ENCODE peak calls at places on chromosomes 11 and 22, in ten cellular contexts. V, K, Y, I, D, U, N, O, B and C are unnamed samples.

GRCh38 chr11:102600666-102601065 is 24.5 kb downstream of the MMP20 start:
- DNase-seq in O (no peak), D (no peak), N (no peak), U (no peak), B (no peak), K (no peak), I (no peak), Y (no peak), V (no peak), C (no peak)

GRCh38 chr11:97118756-97119155 is 728.9 kb downstream of the JRKL start:
- DNase-seq in B (no peak), O (no peak), U (no peak), I (no peak), Y (no peak), V (no peak), K (no peak), D (no peak), N (no peak), C (no peak)

GRCh38 chr11:74474316-74474715 is 7.0 kb upstream of the KCNE3 start:
- DNase-seq in Y (peak; percentile 61), O (no peak), U (no peak), B (peak; percentile 22), V (no peak), K (no peak), I (no peak), N (no peak), D (no peak), C (no peak)

GRCh38 chr11:103491777-103492176 is 382.6 kb downstream of the DYNC2H1 start:
- DNase-seq in B (no peak), D (no peak), I (no peak), N (no peak), U (no peak), Y (no peak), V (no peak), O (no peak), K (no peak), C (no peak)

GRCh38 chr11:746289-747175 is 732 bp upstream of the TALDO1 start:
- DNase-seq in V (peak; percentile 41), U (peak; percentile 66), K (no peak), D (peak; percentile 36), B (no peak), N (no peak), O (no peak), I (no peak), Y (no peak), C (no peak)

GRCh38 chr11:3722100-3722499 is 50.9 kb upstream of the CHRNA10 start:
- DNase-seq in B (no peak), O (no peak), N (no peak), Y (no peak), K (no peak), I (no peak), D (no peak), U (no peak), V (no peak), C (no peak)

GRCh38 chr11:46336781-46337180 is 10.5 kb upstream of the DGKZ start:
- DNase-seq in V (no peak), Y (no peak), N (no peak), U (no peak), O (no peak), I (no peak), D (no peak), B (no peak), K (no peak), C (no peak)

GRCh38 chr11:1050581-1051355 is 14.2 kb upstream of the MUC6 start:
- DNase-seq in V (peak; percentile 93), B (peak; percentile 88), K (peak; percentile 51), I (peak; percentile 78), D (peak; percentile 83), U (peak; percentile 77), Y (peak; percentile 59), O (peak; percentile 91), N (peak; percentile 44), C (no peak)

GRCh38 chr11:62033191-62034044 is 66.0 kb upstream of the FTH1 start:
- DNase-seq in V (no peak), N (no peak), D (no peak), O (no peak), U (no peak), K (no peak), B (no peak), Y (no peak), I (no peak), C (no peak)

GRCh38 chr11:87020764-87021365 is 16.9 kb upstream of the TMEM135 start:
- DNase-seq in Y (no peak), O (no peak), N (no peak), I (no peak), U (no peak), D (no peak), V (no peak), K (no peak), B (no peak), C (no peak)

GRCh38 chr11:58626915-58627483 is 4.5 kb downstream of the CNTF start:
- DNase-seq in V (no peak), D (no peak), B (no peak), I (no peak), O (no peak), Y (no peak), U (no peak), N (no peak), K (no peak), C (no peak)

GRCh38 chr22:19559324-19559811 is 35.2 kb upstream of the CLDN5 start:
- DNase-seq in U (no peak), D (no peak), V (no peak), O (no peak), I (no peak), Y (no peak), N (no peak), B (no peak), K (no peak), C (no peak)

GRCh38 chr22:19244600-19245352 is 46.7 kb downstream of the CLTCL1 start:
- DNase-seq in V (no peak), N (no peak), Y (no peak), B (no peak), K (no peak), U (no peak), I (no peak), D (no peak), O (no peak), C (no peak)

GRCh38 chr11:83061883-83062282 is 9.8 kb downstream of the RAB30 start:
- DNase-seq in U (no peak), B (no peak), Y (no peak), K (no peak), I (no peak), N (no peak), D (no peak), O (no peak), V (no peak), C (no peak)

GRCh38 chr11:121540627-121541026 is 87.9 kb upstream of the SORL1-AS1 start:
- DNase-seq in O (no peak), V (no peak), U (no peak), D (no peak), N (no peak), B (no peak), I (no peak), K (no peak), Y (no peak), C (no peak)

GRCh38 chr11:8634498-8634897 is 40.5 kb upstream of the STK33 start:
- DNase-seq in U (no peak), K (no peak), I (no peak), V (no peak), N (no peak), B (no peak), O (no peak), Y (no peak), D (no peak), C (no peak)

GRCh38 chr22:17872491-17872890 is 98.2 kb upstream of the BID start:
- DNase-seq in O (no peak), N (no peak), Y (no peak), K (no peak), V (no peak), I (no peak), U (no peak), D (no peak), B (no peak), C (no peak)

GRCh38 chr11:128685383-128686044 is 8.4 kb upstream of the FLI1 start:
- DNase-seq in U (no peak), Y (no peak), K (no peak), B (no peak), I (no peak), D (no peak), N (no peak), O (no peak), V (no peak), C (no peak)

GRCh38 chr22:35506259-35506570 is 34.4 kb upstream of the RASD2 start:
- DNase-seq in Y (no peak), U (no peak), K (no peak), B (no peak), I (no peak), N (no peak), O (no peak), V (no peak), D (no peak), C (no peak)

GRCh38 chr11:114134870-114135269 is 75.4 kb downstream of the ZBTB16 start:
- DNase-seq in D (no peak), K (no peak), B (no peak), O (no peak), Y (no peak), V (peak; percentile 84), I (no peak), U (no peak), N (no peak), C (peak; percentile 91)

GRCh38 chr22:40524392-40525249 is 111.9 kb downstream of the MRTFA start:
- DNase-seq in N (no peak), V (no peak), Y (no peak), I (no peak), U (no peak), B (no peak), K (no peak), D (no peak), O (no peak), C (no peak)

GRCh38 chr11:830295-831131 is 2.2 kb upstream of the CD151 start:
- DNase-seq in N (peak; percentile 45), I (peak; percentile 79), B (peak; percentile 85), D (peak; percentile 88), O (no peak), Y (peak; percentile 77), U (peak; percentile 77), V (peak; percentile 83), K (peak; percentile 21), C (no peak)

GRCh38 chr22:23066200-23067022 is 3.9 kb upstream of the GNAZ start:
- DNase-seq in N (no peak), K (no peak), Y (no peak), I (no peak), O (peak; percentile 61), B (peak; percentile 44), D (no peak), U (peak; percentile 32), V (no peak), C (no peak)

GRCh38 chr11:130177782-130178181 is 18.2 kb downstream of the ST14 start:
- DNase-seq in V (no peak), U (no peak), I (no peak), D (no peak), K (no peak), N (no peak), O (no peak), Y (no peak), B (no peak), C (no peak)

GRCh38 chr11:97743205-97743742 is 1277.5 kb upstream of the CNTN5 start:
- DNase-seq in D (no peak), U (no peak), Y (no peak), I (no peak), V (no peak), B (no peak), K (no peak), O (no peak), N (no peak), C (peak; percentile 60)